ENCODE peak calls at places on chromosome 15, in six cellular contexts. One of them, this sample, is unnamed. For H3K4me1, the result is how much of the 10 kb centered on the place peaks cover.

GRCh38 chr15:98689431-98689861 is 41.1 kb downstream of the IGF1R start:
- DNase-seq in H9: no peak
- DNase-seq in H1: no peak
- DNase-seq in IMR-90: peak
- DNase-seq in mesenchymal stem cell: peak
- DNase-seq in mesendoderm: no peak
- DNase-seq in this sample: no peak

GRCh38 chr15:66138096-66138783 is 115.3 kb downstream of the MEGF11 start:
- DNase-seq in H9: no peak
- DNase-seq in H1: no peak
- DNase-seq in IMR-90: no peak
- DNase-seq in mesenchymal stem cell: no peak
- DNase-seq in mesendoderm: no peak
- DNase-seq in this sample: no peak

GRCh38 chr15:100966997-100967396 is 47.8 kb downstream of the LRRK1 start:
- DNase-seq in H9: no peak
- DNase-seq in H1: no peak
- DNase-seq in IMR-90: no peak
- DNase-seq in mesenchymal stem cell: no peak
- DNase-seq in mesendoderm: no peak
- DNase-seq in this sample: no peak

GRCh38 chr15:67880651-67881182 is 40.9 kb upstream of the RNU6-1 start:
- DNase-seq in H9: no peak
- DNase-seq in H1: no peak
- DNase-seq in IMR-90: peak
- DNase-seq in mesenchymal stem cell: no peak
- DNase-seq in mesendoderm: no peak
- DNase-seq in this sample: no peak

GRCh38 chr15:25670025-25670554 is 193.0 kb downstream of the ATP10A start:
- DNase-seq in H9: peak
- DNase-seq in H1: peak
- DNase-seq in IMR-90: peak
- DNase-seq in mesenchymal stem cell: peak
- DNase-seq in mesendoderm: peak
- DNase-seq in this sample: peak

GRCh38 chr15:67805008-67805681 is 20.2 kb upstream of the SKOR1 start:
- DNase-seq in H9: no peak
- DNase-seq in H1: no peak
- DNase-seq in IMR-90: no peak
- DNase-seq in mesenchymal stem cell: no peak
- DNase-seq in mesendoderm: no peak
- DNase-seq in this sample: no peak

GRCh38 chr15:26178821-26179220 is 315.7 kb upstream of the ATP10A start:
- DNase-seq in H9: no peak
- DNase-seq in H1: no peak
- DNase-seq in IMR-90: no peak
- DNase-seq in mesenchymal stem cell: no peak
- DNase-seq in mesendoderm: no peak
- DNase-seq in this sample: no peak

GRCh38 chr15:57444877-57445513 is 68.7 kb downstream of the CGNL1 start:
- DNase-seq in H9: no peak
- DNase-seq in H1: no peak
- DNase-seq in IMR-90: no peak
- DNase-seq in mesenchymal stem cell: peak
- DNase-seq in mesendoderm: peak
- DNase-seq in this sample: no peak

GRCh38 chr15:28992996-28993719 is 107.4 kb downstream of the APBA2 start:
- DNase-seq in H9: no peak
- DNase-seq in H1: no peak
- DNase-seq in IMR-90: no peak
- DNase-seq in mesenchymal stem cell: no peak
- DNase-seq in mesendoderm: no peak
- DNase-seq in this sample: no peak

GRCh38 chr15:28884151-28884940 is 1.4 kb upstream of the APBA2 start:
- DNase-seq in H9: no peak
- DNase-seq in H1: no peak
- DNase-seq in IMR-90: no peak
- DNase-seq in mesenchymal stem cell: no peak
- DNase-seq in mesendoderm: no peak
- DNase-seq in this sample: no peak

GRCh38 chr15:77915261-77915960 is 162.1 kb downstream of the TBC1D2B start:
- DNase-seq in H9: peak
- DNase-seq in H1: no peak
- DNase-seq in IMR-90: no peak
- DNase-seq in mesenchymal stem cell: no peak
- DNase-seq in mesendoderm: no peak
- DNase-seq in this sample: no peak

GRCh38 chr15:65133550-65134200 is at the start of gene PDCD7:
- DNase-seq in H9: peak
- DNase-seq in H1: peak
- DNase-seq in IMR-90: peak
- DNase-seq in mesenchymal stem cell: peak
- DNase-seq in mesendoderm: peak
- DNase-seq in this sample: peak

GRCh38 chr15:57216288-57216687 is 160.0 kb upstream of the CGNL1 start:
- DNase-seq in H9: no peak
- DNase-seq in H1: no peak
- DNase-seq in IMR-90: peak
- DNase-seq in mesenchymal stem cell: peak
- DNase-seq in mesendoderm: no peak
- DNase-seq in this sample: no peak

GRCh38 chr15:52733078-52733477 is 53.9 kb upstream of the ATOSA start:
- DNase-seq in H9: no peak
- DNase-seq in H1: no peak
- DNase-seq in IMR-90: no peak
- DNase-seq in mesenchymal stem cell: peak
- DNase-seq in mesendoderm: no peak
- DNase-seq in this sample: no peak

GRCh38 chr15:99165956-99166689 is 61.2 kb downstream of the SYNM start:
- DNase-seq in H9: no peak
- DNase-seq in H1: no peak
- DNase-seq in IMR-90: no peak
- DNase-seq in mesenchymal stem cell: no peak
- DNase-seq in mesendoderm: no peak
- DNase-seq in this sample: no peak

GRCh38 chr15:71323604-71324003 is 208.3 kb downstream of the THSD4 start:
- DNase-seq in H9: no peak
- DNase-seq in H1: no peak
- DNase-seq in IMR-90: peak
- DNase-seq in mesenchymal stem cell: peak
- DNase-seq in mesendoderm: no peak
- DNase-seq in this sample: no peak

GRCh38 chr15:60903221-60903620 is 325.9 kb downstream of the RORA start:
- DNase-seq in H9: no peak
- DNase-seq in H1: no peak
- DNase-seq in IMR-90: no peak
- DNase-seq in mesenchymal stem cell: no peak
- DNase-seq in mesendoderm: no peak
- DNase-seq in this sample: no peak

GRCh38 chr15:60901647-60902046 is 327.5 kb downstream of the RORA start:
- DNase-seq in H9: no peak
- DNase-seq in H1: no peak
- DNase-seq in IMR-90: no peak
- DNase-seq in mesenchymal stem cell: no peak
- DNase-seq in mesendoderm: no peak
- DNase-seq in this sample: no peak

GRCh38 chr15:60898896-60899295 is 330.2 kb downstream of the RORA start:
- DNase-seq in H9: no peak
- DNase-seq in H1: no peak
- DNase-seq in IMR-90: no peak
- DNase-seq in mesenchymal stem cell: no peak
- DNase-seq in mesendoderm: no peak
- DNase-seq in this sample: no peak

GRCh38 chr15:60899322-60899966 is 329.7 kb downstream of the RORA start:
- DNase-seq in H9: no peak
- DNase-seq in H1: no peak
- DNase-seq in IMR-90: no peak
- DNase-seq in mesenchymal stem cell: no peak
- DNase-seq in mesendoderm: no peak
- DNase-seq in this sample: no peak

DNA sequence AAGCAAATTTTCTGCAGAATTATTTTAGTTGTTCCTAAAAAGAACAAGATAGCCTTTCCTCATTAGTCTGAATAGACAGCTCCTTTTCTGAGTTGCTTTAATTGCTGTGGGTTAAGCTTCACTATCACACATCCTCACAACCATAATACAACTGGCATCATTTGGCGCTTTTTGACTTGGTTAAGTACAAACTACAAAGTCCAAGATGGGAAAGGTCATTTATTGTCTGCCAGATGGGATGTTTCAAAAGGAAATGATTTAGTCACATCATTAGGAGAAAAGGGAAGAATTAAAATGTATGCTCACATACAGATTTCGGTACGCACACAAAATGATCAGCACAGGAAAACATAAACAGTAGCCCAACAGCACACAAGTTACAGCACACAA is 329.1 kb downstream of the RORA start:
- DNase-seq in H9: no peak
- DNase-seq in H1: no peak
- DNase-seq in IMR-90: no peak
- DNase-seq in mesenchymal stem cell: no peak
- DNase-seq in mesendoderm: no peak
- DNase-seq in this sample: no peak
- H3K4me1 ChIP-seq in H9: under half
- H3K4me1 ChIP-seq in H1: under half
- H3K4me1 ChIP-seq in IMR-90: under half
- H3K4me1 ChIP-seq in mesenchymal stem cell: under half
- H3K4me1 ChIP-seq in mesendoderm: under half
- H3K4me1 ChIP-seq in this sample: under half

DNA sequence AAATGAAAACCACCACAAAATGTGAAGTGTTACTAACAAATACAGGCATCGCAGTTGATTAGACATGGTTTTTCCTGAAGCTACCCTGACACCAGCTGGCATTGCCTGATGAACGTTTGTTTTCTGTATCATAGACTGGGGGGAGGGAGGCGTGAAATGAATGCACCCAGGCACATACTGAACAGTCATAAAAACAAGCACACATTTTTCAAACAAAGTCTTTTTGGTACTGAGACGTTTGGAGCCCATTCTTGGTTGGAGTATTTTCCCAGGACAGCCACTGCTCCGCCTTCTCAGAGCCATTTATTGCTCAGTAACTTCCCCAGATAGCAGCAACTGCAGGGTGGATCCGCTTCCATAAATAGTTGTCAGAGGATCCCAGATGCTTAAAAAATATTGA is 52.4 kb downstream of the KLF13 start:
- DNase-seq in H9: no peak
- DNase-seq in H1: no peak
- DNase-seq in IMR-90: no peak
- DNase-seq in mesenchymal stem cell: no peak
- DNase-seq in mesendoderm: no peak
- DNase-seq in this sample: no peak
- H3K4me2 ChIP-seq in H9: no peak
- H3K4me2 ChIP-seq in H1: no peak
- H3K4me2 ChIP-seq in IMR-90: no peak
- H3K4me2 ChIP-seq in mesenchymal stem cell: no peak
- H3K4me2 ChIP-seq in mesendoderm: no peak
- H3K4me2 ChIP-seq in this sample: no peak

GRCh38 chr15:40300771-40301170 is 7.0 kb downstream of the PLCB2 start:
- DNase-seq in H9: no peak
- DNase-seq in H1: no peak
- DNase-seq in IMR-90: no peak
- DNase-seq in mesenchymal stem cell: no peak
- DNase-seq in mesendoderm: peak
- DNase-seq in this sample: no peak
- H2BK120ac ChIP-seq in H9: no peak
- H2BK120ac ChIP-seq in H1: no peak
- H2BK120ac ChIP-seq in IMR-90: no peak
- H2BK120ac ChIP-seq in mesenchymal stem cell: no peak
- H2BK120ac ChIP-seq in mesendoderm: no peak
- H2BK120ac ChIP-seq in this sample: no peak

GRCh38 chr15:41568350-41569017 is 9.5 kb downstream of the TYRO3 start:
- DNase-seq in H9: peak
- DNase-seq in H1: peak
- DNase-seq in IMR-90: peak
- DNase-seq in mesenchymal stem cell: peak
- DNase-seq in mesendoderm: peak
- DNase-seq in this sample: peak

GRCh38 chr15:41567870-41568269 is 8.9 kb downstream of the TYRO3 start:
- DNase-seq in H9: peak
- DNase-seq in H1: no peak
- DNase-seq in IMR-90: no peak
- DNase-seq in mesenchymal stem cell: no peak
- DNase-seq in mesendoderm: peak
- DNase-seq in this sample: peak

GRCh38 chr15:41565702-41566101 is 6.7 kb downstream of the TYRO3 start:
- DNase-seq in H9: no peak
- DNase-seq in H1: no peak
- DNase-seq in IMR-90: no peak
- DNase-seq in mesenchymal stem cell: no peak
- DNase-seq in mesendoderm: no peak
- DNase-seq in this sample: no peak

GRCh38 chr15:41566121-41566885 is 7.3 kb downstream of the TYRO3 start:
- DNase-seq in H9: no peak
- DNase-seq in H1: no peak
- DNase-seq in IMR-90: no peak
- DNase-seq in mesenchymal stem cell: no peak
- DNase-seq in mesendoderm: no peak
- DNase-seq in this sample: no peak

DNA sequence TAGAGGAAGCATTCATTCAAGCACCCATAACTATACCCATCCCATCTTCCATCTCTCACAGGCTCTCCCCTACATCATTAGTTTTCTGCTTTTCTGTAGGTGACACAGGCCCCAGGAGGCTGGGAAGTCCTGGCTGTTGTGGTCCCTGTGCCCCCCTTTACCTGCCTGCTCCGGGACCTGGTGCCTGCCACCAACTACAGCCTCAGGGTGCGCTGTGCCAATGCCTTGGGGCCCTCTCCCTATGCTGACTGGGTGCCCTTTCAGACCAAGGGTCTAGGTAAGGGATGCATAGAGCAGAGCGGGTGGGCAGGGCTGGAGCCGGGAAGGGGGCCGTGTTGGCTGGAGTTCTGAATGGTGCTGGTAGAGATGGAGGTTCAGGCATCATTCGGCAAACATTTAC is 8.2 kb downstream of the TYRO3 start:
- DNase-seq in H9: no peak
- DNase-seq in H1: no peak
- DNase-seq in IMR-90: no peak
- DNase-seq in mesenchymal stem cell: no peak
- DNase-seq in mesendoderm: no peak
- DNase-seq in this sample: no peak
- H3K4me1 ChIP-seq in H9: under half
- H3K4me1 ChIP-seq in H1: under half
- H3K4me1 ChIP-seq in IMR-90: under half
- H3K4me1 ChIP-seq in mesenchymal stem cell: under half
- H3K4me1 ChIP-seq in mesendoderm: under half
- H3K4me1 ChIP-seq in this sample: half or more